ENCODE peak calls at places on chromosomes 7 and 10, in nine cellular contexts. H is SJSA1; I is Peyer's patch; Z is PC-9; U is CD4-positive, alpha-beta T cell; N is GM23338; T is heart right ventricle; W is Panc1; G is neuronal stem cell. R is an unnamed sample.

GRCh38 chr7:85479918-85480658 is 293.2 kb upstream of the SEMA3D start:
- DNase-seq in H (no peak), I (no peak), Z (no peak), U (no peak), N (no peak), T (no peak), W (no peak), G (no peak), R (no peak)

GRCh38 chr7:75663302-75663907 is 75.3 kb downstream of the HIP1 start:
- DNase-seq in H (no peak), I (no peak), Z (no peak), U (no peak), N (no peak), T (no peak), W (no peak), G (no peak), R (no peak)

GRCh38 chr7:14691597-14692203 is 210.9 kb downstream of the DGKB start:
- DNase-seq in H (no peak), I (peak; percentile 53), Z (no peak), U (peak; percentile 12), N (peak; percentile 77), T (peak; percentile 38), W (no peak), G (peak; percentile 68), R (no peak)

GRCh38 chr7:18548569-18548968 is 53.0 kb downstream of the HDAC9 start:
- DNase-seq in H (no peak), I (no peak), Z (no peak), U (no peak), N (no peak), T (no peak), W (no peak), G (no peak), R (no peak)

GRCh38 chr10:71217266-71218045 is 5.1 kb downstream of the UNC5B start:
- DNase-seq in H (no peak), I (no peak), Z (no peak), U (no peak), N (peak; percentile 88), T (peak; percentile 36), W (no peak), G (no peak), R (no peak)

GRCh38 chr10:88186335-88186734 is 322.9 kb downstream of the PTEN start:
- DNase-seq in H (no peak), I (no peak), Z (no peak), U (no peak), N (no peak), T (no peak), W (no peak), G (no peak), R (peak; percentile 10)

GRCh38 chr10:92241158-92241500 is 49.7 kb downstream of the CPEB3 start:
- DNase-seq in H (no peak), I (no peak), Z (no peak), U (no peak), N (peak; percentile 72), T (peak; percentile 28), W (no peak), G (peak; percentile 44), R (no peak)

GRCh38 chr7:43869898-43870240 is 552 bp upstream of the MRPS24 start:
- DNase-seq in H (peak; percentile 75), I (no peak), Z (peak; percentile 96), U (no peak), N (peak; percentile 16), T (no peak), W (no peak), G (no peak), R (peak; percentile 60)

GRCh38 chr10:83580373-83581012 is 558.8 kb upstream of the GHITM start:
- DNase-seq in H (no peak), I (no peak), Z (no peak), U (no peak), N (no peak), T (no peak), W (no peak), G (no peak), R (no peak)

GRCh38 chr10:60293797-60294196 is 95.9 kb downstream of the ANK3 start:
- DNase-seq in H (no peak), I (no peak), Z (no peak), U (no peak), N (no peak), T (no peak), W (no peak), G (no peak), R (no peak)

GRCh38 chr10:110387983-110388681 is 83.4 kb upstream of the SMNDC1 start:
- DNase-seq in H (no peak), I (peak; percentile 28), Z (no peak), U (no peak), N (no peak), T (no peak), W (no peak), G (no peak), R (no peak)

GRCh38 chr10:36096571-36096970 is 454.5 kb upstream of the FZD8 start:
- DNase-seq in H (no peak), I (no peak), Z (no peak), U (no peak), N (no peak), T (no peak), W (no peak), G (no peak), R (no peak)

GRCh38 chr7:138963675-138964074 is 17.5 kb downstream of the KIAA1549 start:
- DNase-seq in H (no peak), I (no peak), Z (no peak), U (no peak), N (no peak), T (no peak), W (no peak), G (no peak), R (no peak)

GRCh38 chr10:113524539-113525490 is 28.0 kb upstream of the HABP2 start:
- DNase-seq in H (peak; percentile 26), I (no peak), Z (no peak), U (no peak), N (no peak), T (no peak), W (no peak), G (no peak), R (no peak)

GRCh38 chr10:106336874-106337273 is 827.6 kb downstream of the SORCS1 start:
- DNase-seq in H (no peak), I (no peak), Z (no peak), U (no peak), N (no peak), T (no peak), W (no peak), G (no peak), R (no peak)

GRCh38 chr7:2873146-2873545 is 29.0 kb upstream of the GNA12 start:
- DNase-seq in H (no peak), I (no peak), Z (no peak), U (no peak), N (no peak), T (peak; percentile 43), W (no peak), G (no peak), R (no peak)

DNA sequence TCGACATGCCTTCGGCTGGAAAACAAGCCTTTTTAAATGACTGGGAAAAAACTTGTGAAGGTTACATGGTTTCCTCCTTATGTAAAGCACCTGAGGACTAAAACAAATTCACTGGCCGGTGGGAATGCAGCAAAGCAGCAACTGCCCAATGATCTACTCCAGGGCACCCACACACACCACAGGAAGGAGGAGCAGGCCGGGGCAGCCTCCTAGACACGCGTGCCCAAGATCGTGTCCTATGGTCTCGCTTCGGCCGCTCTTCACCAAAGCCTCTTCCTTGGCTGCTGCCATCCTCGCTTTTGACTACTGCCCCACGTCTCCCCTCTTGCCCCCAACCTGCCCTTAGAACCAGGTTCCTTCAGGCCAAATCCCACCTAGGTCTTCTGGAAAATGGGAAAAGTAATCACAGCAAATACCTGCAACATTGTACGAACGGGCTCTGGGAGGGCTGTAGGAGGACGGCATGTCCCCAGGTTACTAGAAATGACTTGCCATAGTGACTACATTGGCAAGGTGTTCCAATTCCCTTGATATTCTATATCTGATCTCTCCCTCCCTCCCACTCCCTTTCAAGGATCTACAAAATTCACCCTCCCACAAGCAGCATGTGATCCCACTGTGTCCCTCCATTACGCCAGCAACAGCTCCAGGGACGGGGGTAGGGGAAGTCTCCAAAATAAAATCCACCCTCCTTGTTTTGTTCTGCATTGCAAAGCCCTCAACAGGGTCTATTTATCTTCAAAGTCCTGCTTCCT is 84.9 kb downstream of the RNF216 start:
- DNase-seq in H (no peak), I (no peak), Z (no peak), U (no peak), N (no peak), T (no peak), W (no peak), G (no peak), R (no peak)
- H3K27ac ChIP-seq in H (peak overlapping the region; percentile 98), I (peak overlapping the region; percentile 91), Z (no peak overlapping the region), U (peak overlapping the region; percentile 71), N (no peak overlapping the region), T (peak overlapping the region; percentile 94), W (no peak overlapping the region), G (no peak overlapping the region), R (no peak overlapping the region)

GRCh38 chr10:118799779-118800178 is 45.0 kb upstream of the CACUL1 start:
- DNase-seq in H (no peak), I (no peak), Z (peak; percentile 61), U (no peak), N (no peak), T (no peak), W (no peak), G (no peak), R (peak; percentile 57)
- H3K27ac ChIP-seq in H (no peak overlapping the region), I (no peak overlapping the region), Z (no peak overlapping the region), U (no peak overlapping the region), N (no peak overlapping the region), T (no peak overlapping the region), W (no peak overlapping the region), G (no peak overlapping the region), R (no peak overlapping the region)

DNA sequence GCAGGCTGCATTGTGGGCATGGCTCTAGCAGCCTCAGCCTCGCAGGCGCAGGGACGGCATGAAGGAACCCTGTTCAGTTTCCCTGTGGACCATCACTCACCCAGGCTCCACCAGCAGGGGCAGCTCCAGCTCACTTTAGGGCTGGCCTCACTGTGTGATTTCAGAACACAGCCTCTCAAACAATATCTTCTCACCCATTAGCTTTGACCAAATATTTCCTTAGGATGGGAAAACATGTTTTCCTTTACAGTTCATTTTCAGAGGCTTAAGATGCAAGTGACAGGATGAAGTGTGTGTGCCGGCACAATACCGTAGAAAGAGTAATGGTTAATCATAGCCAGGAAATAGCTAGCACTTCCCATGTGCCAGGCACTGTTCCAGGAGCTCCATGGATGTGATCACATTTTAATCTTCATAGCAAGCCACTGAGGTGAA is 58.2 kb downstream of the LANCL2 start:
- DNase-seq in H (no peak), I (no peak), Z (no peak), U (no peak), N (peak; percentile 36), T (no peak), W (no peak), G (no peak), R (no peak)
- H3K27ac ChIP-seq in H (peak overlapping the region; percentile 86), I (no peak overlapping the region), Z (no peak overlapping the region), U (no peak overlapping the region), N (no peak overlapping the region), T (no peak overlapping the region), W (no peak overlapping the region), G (no peak overlapping the region), R (no peak overlapping the region)

GRCh38 chr10:96975083-96975482 is 143.0 kb downstream of the LCOR start:
- DNase-seq in H (no peak), I (no peak), Z (no peak), U (no peak), N (no peak), T (no peak), W (no peak), G (no peak), R (no peak)
- H3K27ac ChIP-seq in H (no peak overlapping the region), I (no peak overlapping the region), Z (no peak overlapping the region), U (no peak overlapping the region), N (no peak overlapping the region), T (no peak overlapping the region), W (no peak overlapping the region), G (no peak overlapping the region), R (no peak overlapping the region)

GRCh38 chr7:17495655-17496396 is 197.4 kb downstream of the AHR start:
- DNase-seq in H (no peak), I (no peak), Z (peak; percentile 72), U (no peak), N (no peak), T (no peak), W (no peak), G (no peak), R (no peak)
- H3K27ac ChIP-seq in H (no peak overlapping the region), I (no peak overlapping the region), Z (no peak overlapping the region), U (no peak overlapping the region), N (no peak overlapping the region), T (no peak overlapping the region), W (peak overlapping the region; percentile 35), G (no peak overlapping the region), R (no peak overlapping the region)